ENCODE peak calls at places on chromosome 20, in nine cellular contexts. E, V, M, X, A, W, J, R and B are unnamed samples.

GRCh38 chr20:22925613-22925983 is 109.5 kb upstream of the SSTR4 start:
- DNase-seq in J (peak), E (no peak), R (no peak), W (no peak), M (no peak), X (peak), V (no peak), A (no peak), B (no peak)

GRCh38 chr20:39897058-39897457 is 792.0 kb downstream of the MAFB start:
- DNase-seq in E (no peak), M (peak), A (no peak), J (no peak), X (peak), V (peak), R (no peak), W (no peak), B (no peak)

GRCh38 chr20:9241232-9241692 is 172.4 kb downstream of the PLCB4 start:
- DNase-seq in V (peak), W (no peak), J (peak), A (no peak), X (peak), E (no peak), R (peak), M (peak), B (no peak)

GRCh38 chr20:431012-431904 is 23.2 kb downstream of the RBCK1 start:
- DNase-seq in A (peak), X (peak), E (no peak), J (peak), V (no peak), W (peak), M (no peak), R (peak), B (no peak)

GRCh38 chr20:53302695-53303094 is 290.9 kb downstream of the ZNF217 start:
- DNase-seq in M (no peak), W (no peak), E (no peak), J (no peak), A (no peak), R (no peak), X (no peak), V (no peak), B (no peak)

GRCh38 chr20:61117725-61118124 is 134.3 kb upstream of the CDH4 start:
- DNase-seq in W (no peak), M (no peak), X (peak), E (no peak), J (no peak), R (no peak), A (no peak), V (no peak), B (no peak)

GRCh38 chr20:50389808-50390684 is 120.1 kb upstream of the PTPN1 start:
- DNase-seq in A (no peak), R (no peak), W (no peak), J (no peak), E (no peak), V (no peak), M (no peak), X (no peak), B (no peak)

GRCh38 chr20:24691901-24692351 is 222.5 kb downstream of the SYNDIG1 start:
- DNase-seq in M (no peak), R (no peak), X (no peak), A (no peak), J (no peak), V (no peak), E (no peak), W (no peak), B (no peak)

GRCh38 chr20:62050166-62051120 is 15.2 kb downstream of the TAF4 start:
- DNase-seq in E (peak), V (no peak), X (no peak), M (no peak), R (no peak), J (no peak), W (no peak), A (no peak), B (no peak)

DNA sequence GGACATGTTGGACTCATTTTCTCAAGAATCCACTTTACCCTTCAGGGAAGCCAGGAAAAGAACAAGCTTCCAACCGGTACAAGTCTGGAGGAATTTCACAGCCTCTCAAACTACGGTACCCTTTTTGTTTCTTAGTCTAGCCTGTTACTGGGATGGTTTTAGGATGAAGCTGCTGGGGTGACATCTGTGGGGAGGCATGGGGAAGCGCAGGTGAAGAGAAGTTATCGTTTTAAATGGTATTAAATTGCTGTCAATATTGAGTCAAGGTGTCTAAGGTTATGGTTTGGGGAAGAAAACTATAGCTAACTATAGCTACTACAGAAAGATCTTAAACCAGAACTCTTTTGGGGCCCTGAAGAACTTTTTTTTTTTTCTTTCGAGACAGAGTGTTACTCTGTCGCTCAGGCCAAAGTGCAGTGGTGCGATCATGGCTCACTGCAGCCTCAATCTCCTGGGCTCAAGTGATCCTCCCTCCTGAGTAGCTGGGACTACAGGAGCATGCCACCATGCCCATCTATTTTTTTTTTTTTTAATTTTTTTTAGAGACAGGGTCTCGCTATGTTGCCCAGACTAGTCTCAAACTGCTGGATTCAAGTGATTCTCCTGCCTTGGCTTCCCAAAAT is 128.7 kb downstream of the RIN2 start:
- DNase-seq in W (no peak), E (no peak), V (no peak), J (peak), M (no peak), X (peak), A (no peak), R (no peak), B (no peak)
- TF ChIP-seq CTCF in W (no peak), E (no peak), V (peak), J (peak), M (no peak), X (peak), A (no peak), R (no peak), B (no peak)

DNA sequence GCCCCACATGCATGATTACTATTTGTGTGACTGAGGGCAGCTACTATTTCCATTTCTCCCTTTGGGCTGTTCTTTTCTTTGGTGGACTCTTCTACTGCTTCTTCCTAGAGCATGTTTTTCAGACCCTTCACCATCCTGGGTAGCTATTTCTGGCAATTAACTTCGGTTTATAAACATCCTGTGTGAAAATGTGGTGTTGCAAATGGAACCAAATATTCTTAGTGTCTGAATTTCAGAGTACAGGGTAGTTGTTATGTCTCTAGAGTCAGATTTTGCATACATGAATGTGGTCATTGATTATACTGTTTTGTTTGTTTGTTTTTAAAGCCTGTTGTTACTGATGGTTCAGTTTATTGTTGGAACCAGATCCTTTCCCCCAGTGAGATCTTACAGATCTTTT is 49.7 kb downstream of the PROKR2 start:
- DNase-seq in J (no peak), V (no peak), R (no peak), M (no peak), X (no peak), E (no peak), W (no peak), A (no peak), B (no peak)
- TF ChIP-seq CTCF in J (no peak), V (no peak), R (no peak), M (no peak), X (no peak), E (no peak), W (no peak), A (no peak), B (no peak)

DNA sequence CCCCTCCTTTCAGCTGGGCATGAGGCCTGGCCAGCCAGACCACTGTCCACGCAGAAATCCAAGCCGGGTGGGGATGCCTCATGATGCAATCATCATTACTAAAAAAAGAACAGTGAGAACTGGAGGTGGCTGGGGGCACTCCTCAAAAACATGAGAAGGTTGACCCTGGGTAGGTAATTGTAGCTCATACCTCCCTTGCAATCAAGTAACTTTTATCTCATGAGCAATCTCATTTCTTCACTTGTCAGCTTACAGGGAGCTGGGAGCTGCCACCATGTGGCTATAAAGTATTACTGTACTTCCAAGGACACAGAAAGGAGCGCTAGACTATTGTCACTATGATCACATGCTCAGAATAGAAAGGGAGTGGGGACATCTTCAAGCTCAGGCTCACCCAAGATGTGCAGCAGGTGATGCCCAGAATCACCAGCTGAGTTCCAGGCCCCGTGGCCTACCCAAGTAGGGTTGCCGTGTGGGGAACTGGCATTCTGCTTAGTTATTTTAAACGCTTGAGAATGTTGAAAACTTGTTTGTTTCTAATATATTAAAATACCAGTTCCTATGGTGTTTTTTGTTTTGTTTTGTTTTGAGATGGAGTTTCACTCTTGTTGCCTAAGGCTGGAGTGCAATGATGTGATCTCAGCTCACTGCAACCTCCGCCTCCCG is 3.0 kb upstream of the CDH26 start:
- DNase-seq in A (no peak), X (peak), J (peak), W (no peak), E (no peak), M (no peak), V (no peak), R (no peak), B (peak)
- TF ChIP-seq CTCF in A (peak), X (peak), J (peak), W (no peak), E (peak), M (no peak), V (peak), R (peak), B (no peak)

DNA sequence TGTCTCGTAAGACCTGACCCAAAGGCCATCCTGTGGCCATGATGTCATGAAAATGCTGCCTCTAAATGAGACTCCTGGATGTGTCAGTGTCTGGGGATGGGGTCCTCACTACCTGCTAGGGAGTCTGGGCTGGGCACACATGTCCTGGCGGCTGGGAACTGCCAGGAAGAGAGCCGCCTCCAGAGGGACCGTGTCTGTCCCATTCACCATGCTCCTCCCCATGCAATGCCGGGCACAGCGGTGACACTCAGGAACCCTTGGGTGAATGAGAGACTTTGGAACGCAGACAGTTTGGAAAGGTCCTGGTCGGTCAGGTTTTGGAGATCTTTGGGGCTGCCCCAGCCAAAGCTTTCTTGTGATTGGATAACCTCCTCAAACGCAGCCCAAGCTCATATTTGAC is 40.1 kb upstream of the GTSF1L start:
- DNase-seq in R (no peak), E (no peak), W (no peak), X (no peak), M (no peak), A (no peak), V (no peak), J (no peak), B (no peak)
- TF ChIP-seq CTCF in R (no peak), E (no peak), W (no peak), X (no peak), M (no peak), A (no peak), V (no peak), J (no peak), B (no peak)

GRCh38 chr20:36542019-36542488 is 735 bp downstream of the MYL9 start:
- DNase-seq in X (peak), M (no peak), E (no peak), A (peak), R (no peak), J (peak), W (no peak), V (no peak), B (no peak)
- TF ChIP-seq CTCF in X (peak), M (peak), E (peak), A (peak), R (peak), J (peak), W (no peak), V (peak), B (peak)